ENCODE peak calls at places on chromosomes 2 and 18, in six cellular contexts. Q is stimulated activated naive CD8-positive, alpha-beta T cell treated with anti-CD3 and anti-CD28 coated beads, Interleukin-15, Interleukin-2, amounts not matched to agents 100 U/mL and 50 U/mL, for 24 hours; T is KBM-7; Z is BJ; M is neural crest cell; V is stimulated activated CD4-positive, alpha-beta T cell treated with anti-CD3 and anti-CD28 coated beads, Interleukin-12 subunit alpha, Interleukin-12 subunit beta, amount 100 ng/mL, for 48 hours. P is an unnamed sample.

GRCh38 chr2:29920631-29921559 is 491 bp downstream of the ALK start:
- DNase-seq in Q (peak), T (peak), Z (no peak), M (peak), V (no peak), P (peak)

GRCh38 chr2:69601179-69601612 is 42.3 kb downstream of the AAK1 start:
- DNase-seq in Q (no peak), T (no peak), Z (peak), M (no peak), V (no peak), P (no peak)

GRCh38 chr18:8745355-8746014 is 40.1 kb downstream of the MTCL1 start:
- DNase-seq in Q (no peak), T (no peak), Z (peak), M (no peak), V (no peak), P (no peak)

GRCh38 chr2:107627164-107627563 is 199.5 kb upstream of the RGPD4 start:
- DNase-seq in Q (no peak), T (no peak), Z (no peak), M (no peak), V (no peak), P (no peak)

GRCh38 chr2:168002021-168002553 is 245.3 kb downstream of the STK39 start:
- DNase-seq in Q (no peak), T (peak), Z (no peak), M (no peak), V (peak), P (peak)

GRCh38 chr2:225100269-225100668 is 58.0 kb upstream of the DOCK10 start:
- DNase-seq in Q (no peak), T (no peak), Z (no peak), M (no peak), V (no peak), P (no peak)

GRCh38 chr18:8730080-8730827 is 24.9 kb downstream of the MTCL1 start:
- DNase-seq in Q (no peak), T (peak), Z (no peak), M (no peak), V (no peak), P (peak)

GRCh38 chr2:106575955-106576354 is 88.8 kb downstream of the CD8B2 start:
- DNase-seq in Q (no peak), T (no peak), Z (no peak), M (no peak), V (no peak), P (no peak)

GRCh38 chr2:226676618-226677017 is 123.0 kb downstream of the IRS1 start:
- DNase-seq in Q (no peak), T (no peak), Z (no peak), M (no peak), V (no peak), P (no peak)

GRCh38 chr18:79441261-79441819 is 45.6 kb downstream of the NFATC1 start:
- DNase-seq in Q (no peak), T (no peak), Z (no peak), M (no peak), V (no peak), P (no peak)

GRCh38 chr2:159030674-159031380 is 62.4 kb downstream of the TANC1 start:
- DNase-seq in Q (no peak), T (no peak), Z (no peak), M (peak), V (no peak), P (peak)

GRCh38 chr18:2147866-2148265 is 423.4 kb downstream of the METTL4 start:
- DNase-seq in Q (no peak), T (no peak), Z (no peak), M (no peak), V (no peak), P (peak)

GRCh38 chr2:135093192-135093591 is 41.1 kb downstream of the RAB3GAP1 start:
- DNase-seq in Q (no peak), T (no peak), Z (peak), M (no peak), V (no peak), P (no peak)

GRCh38 chr2:132373391-132374135 is 43.0 kb upstream of the GPR39 start:
- DNase-seq in Q (no peak), T (no peak), Z (no peak), M (no peak), V (no peak), P (no peak)

GRCh38 chr2:43169091-43169936 is 57.1 kb downstream of the ZFP36L2 start:
- DNase-seq in Q (peak), T (peak), Z (no peak), M (no peak), V (no peak), P (no peak)

GRCh38 chr18:33666915-33667314 is 88.9 kb downstream of the ASXL3 start:
- DNase-seq in Q (no peak), T (no peak), Z (no peak), M (no peak), V (no peak), P (no peak)

GRCh38 chr18:77004555-77005380 is 127.8 kb downstream of the MBP start:
- DNase-seq in Q (no peak), T (peak), Z (no peak), M (no peak), V (no peak), P (no peak)

GRCh38 chr2:9473308-9473984 is 905 bp upstream of the IAH1 start:
- DNase-seq in Q (peak), T (no peak), Z (no peak), M (no peak), V (no peak), P (no peak)